ENCODE peak calls at places on chromosomes 12 and 14, in five cellular contexts. F is GM12878, P is HepG2, Y is K562, G is H1. Z is an unnamed sample. For H3K4me1, the result is how much of the 10 kb centered on the place peaks cover.

GRCh38 chr12:47249719-47250506 is 170.2 kb upstream of the AMIGO2 start:
- DNase-seq in F (no peak), P (no peak), Y (peak), G (no peak), Z (no peak)

GRCh38 chr14:92755495-92755894 is 7.1 kb upstream of the LGMN start:
- DNase-seq in F (no peak), P (no peak), Y (peak), G (no peak), Z (no peak)

GRCh38 chr14:23605931-23606585 is 27.5 kb upstream of the JPH4 start:
- DNase-seq in F (peak), P (no peak), Y (no peak), G (no peak), Z (no peak)

GRCh38 chr12:25155031-25155576 is 39.9 kb downstream of the DNAI7 start:
- DNase-seq in F (peak), P (peak), Y (peak), G (no peak), Z (peak)

GRCh38 chr12:52242442-52243263 is 9.6 kb downstream of the KRT7 start:
- DNase-seq in F (no peak), P (no peak), Y (no peak), G (no peak), Z (no peak)

GRCh38 chr12:34218193-34219045 is 196.1 kb downstream of the ALG10 start:
- DNase-seq in F (peak), P (peak), Y (peak), G (peak), Z (peak)

GRCh38 chr14:80304125-80304766 is 92.9 kb upstream of the DIO2 start:
- DNase-seq in F (no peak), P (no peak), Y (no peak), G (no peak), Z (no peak)

GRCh38 chr12:97404549-97404948 is 58.1 kb upstream of the RMST start:
- DNase-seq in F (peak), P (peak), Y (peak), G (peak), Z (peak)

GRCh38 chr14:76323331-76324050 is 52.4 kb upstream of the ESRRB start:
- DNase-seq in F (no peak), P (no peak), Y (no peak), G (no peak), Z (no peak)

GRCh38 chr12:111757361-111758119 is 9.2 kb upstream of the ALDH2 start:
- DNase-seq in F (no peak), P (no peak), Y (peak), G (no peak), Z (no peak)

GRCh38 chr14:35365130-35366047 is 39.2 kb downstream of the NFKBIA start:
- DNase-seq in F (no peak), P (peak), Y (peak), G (no peak), Z (peak)

GRCh38 chr12:124457287-124458219 is 109.9 kb downstream of the NCOR2 start:
- DNase-seq in F (no peak), P (no peak), Y (no peak), G (no peak), Z (no peak)

GRCh38 chr12:85280138-85280983 is at the start of gene ALX1:
- DNase-seq in F (no peak), P (no peak), Y (no peak), G (peak), Z (no peak)

GRCh38 chr12:113184098-113184899 is 979 bp downstream of the DDX54 start:
- DNase-seq in F (no peak), P (no peak), Y (no peak), G (no peak), Z (peak)

GRCh38 chr14:104551851-104552737 is 27.5 kb upstream of the C14orf180 start:
- DNase-seq in F (no peak), P (no peak), Y (no peak), G (no peak), Z (no peak)

GRCh38 chr14:68553326-68553725 is 239.5 kb downstream of the ZFP36L1 start:
- DNase-seq in F (no peak), P (no peak), Y (no peak), G (peak), Z (no peak)

GRCh38 chr12:51318846-51319570 is 5.0 kb downstream of the BIN2 start:
- DNase-seq in F (peak), P (no peak), Y (no peak), G (no peak), Z (no peak)

DNA sequence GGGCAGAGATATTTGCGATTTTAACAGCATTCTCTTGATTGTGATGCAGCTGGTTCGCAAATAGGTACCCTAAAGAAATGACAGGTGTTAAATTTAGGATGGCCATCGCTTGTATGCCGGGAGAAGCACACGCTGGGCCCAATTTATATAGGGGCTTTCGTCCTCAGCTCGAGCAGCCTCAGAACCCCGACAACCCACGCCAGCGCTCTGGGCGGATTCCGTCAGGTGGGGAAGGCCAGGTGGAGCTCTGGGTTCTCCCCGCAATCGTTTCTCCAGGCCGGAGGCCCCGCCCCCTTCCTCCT is 271 bp upstream of the PSEN1 start:
- DNase-seq in F (no peak), P (no peak), Y (no peak), G (no peak), Z (no peak)
- H3K27ac ChIP-seq in F (peak), P (peak), Y (peak), G (no peak), Z (peak)

GRCh38 chr12:130573235-130573634 is 142.9 kb downstream of the RIMBP2 start:
- DNase-seq in F (no peak), P (no peak), Y (no peak), G (no peak), Z (no peak)
- H3K4me1 ChIP-seq in F (under half), P (under half), Y (under half), G (under half), Z (under half)

DNA sequence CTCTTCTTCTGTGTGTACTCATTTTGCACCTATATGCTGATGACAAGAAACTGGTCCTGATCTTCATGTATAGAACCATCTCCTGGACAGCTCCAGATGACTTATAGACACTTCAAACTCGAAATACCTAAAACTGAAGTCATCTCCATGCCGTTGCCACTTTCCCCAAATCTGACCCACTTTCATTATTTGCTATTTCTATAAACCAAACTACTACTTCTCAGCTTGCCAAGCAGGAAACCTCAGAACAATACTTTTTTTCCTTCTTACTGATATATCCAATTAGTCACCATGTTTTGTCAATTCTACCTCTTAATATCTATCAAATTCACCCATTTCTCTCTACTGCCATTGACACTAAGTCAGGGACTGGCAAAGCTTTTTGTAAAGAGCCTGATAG is 14.8 kb downstream of the SGPP1 start:
- DNase-seq in F (no peak), P (no peak), Y (no peak), G (no peak), Z (no peak)
- TF ChIP-seq SRF in F (no peak), P (no peak), Y (no peak), G (no peak), Z (no peak)

GRCh38 chr14:64508215-64508776 is 3.7 kb downstream of the ZBTB1 start:
- DNase-seq in F (peak), P (no peak), Y (no peak), G (no peak), Z (no peak)

GRCh38 chr14:64510127-64510808 is 5.7 kb downstream of the ZBTB1 start:
- DNase-seq in F (no peak), P (no peak), Y (no peak), G (no peak), Z (no peak)

GRCh38 chr14:64513271-64513670 is 8.7 kb downstream of the ZBTB1 start:
- DNase-seq in F (no peak), P (no peak), Y (no peak), G (no peak), Z (no peak)

GRCh38 chr14:64509036-64509435 is 4.5 kb downstream of the ZBTB1 start:
- DNase-seq in F (no peak), P (peak), Y (peak), G (no peak), Z (no peak)

DNA sequence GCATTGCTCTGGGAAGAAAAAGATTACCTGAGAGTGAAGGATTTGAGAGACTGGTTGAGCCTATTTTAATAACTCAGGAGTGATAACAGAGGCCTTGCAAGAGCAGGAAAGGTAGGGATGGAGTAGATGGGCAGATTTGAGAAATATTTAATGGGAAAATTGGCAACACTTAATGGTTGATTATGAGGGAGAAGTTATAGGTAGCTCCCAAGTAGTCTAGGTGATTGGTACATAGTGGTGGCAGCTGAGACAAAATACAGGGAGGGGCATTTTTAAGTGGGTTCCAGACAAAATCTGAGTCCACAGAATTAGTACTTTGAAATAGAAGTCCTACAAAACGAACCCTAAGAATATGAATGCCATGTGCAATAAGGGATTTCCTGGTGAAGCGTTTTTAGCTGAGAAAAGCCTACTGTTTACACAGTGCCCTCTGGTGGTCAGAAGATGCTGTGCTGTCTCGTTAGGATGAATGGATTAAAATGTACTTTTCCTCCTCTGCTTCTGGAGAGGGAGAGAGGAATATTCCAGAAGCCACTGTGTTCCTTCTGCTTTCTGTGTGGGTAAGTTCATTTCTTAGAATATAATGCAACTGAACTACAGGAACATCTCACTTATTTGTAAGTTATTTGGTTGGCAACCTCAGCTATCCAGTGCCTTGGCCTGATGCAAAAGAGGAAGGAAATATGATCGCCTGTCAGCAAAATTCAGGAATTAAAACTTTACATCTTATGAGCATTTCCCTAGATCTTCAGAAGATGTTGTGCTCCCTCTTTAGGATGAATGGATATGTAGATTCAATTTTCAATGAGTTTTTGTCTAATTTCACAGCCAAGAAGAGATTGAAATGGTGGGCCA is 6.5 kb downstream of the ZBTB1 start:
- DNase-seq in F (no peak), P (peak), Y (peak), G (peak), Z (peak)
- H3K27ac ChIP-seq in F (peak), P (no peak), Y (peak), G (no peak), Z (no peak)

GRCh38 chr12:93441617-93442410 is at the start of gene UBE2N:
- DNase-seq in F (peak), P (peak), Y (peak), G (peak), Z (peak)

GRCh38 chr12:93441111-93441616 is 583 bp downstream of the UBE2N start:
- DNase-seq in F (no peak), P (no peak), Y (peak), G (no peak), Z (no peak)

GRCh38 chr12:93440043-93440835 is 1.5 kb downstream of the UBE2N start:
- DNase-seq in F (no peak), P (no peak), Y (no peak), G (no peak), Z (no peak)

GRCh38 chr12:93434305-93434704 is 7.4 kb downstream of the UBE2N start:
- DNase-seq in F (no peak), P (no peak), Y (no peak), G (no peak), Z (no peak)

GRCh38 chr12:93438266-93439050 is 3.3 kb downstream of the UBE2N start:
- DNase-seq in F (no peak), P (no peak), Y (no peak), G (no peak), Z (no peak)
- H3K4me1 ChIP-seq in F (under half), P (half or more), Y (under half), G (under half), Z (under half)

GRCh38 chr14:99232406-99233214 is 39.4 kb downstream of the BCL11B start:
- DNase-seq in F (no peak), P (no peak), Y (no peak), G (no peak), Z (no peak)

GRCh38 chr14:99231850-99232401 is 40.1 kb downstream of the BCL11B start:
- DNase-seq in F (no peak), P (no peak), Y (no peak), G (peak), Z (peak)

GRCh38 chr14:99229654-99230215 is 42.3 kb downstream of the BCL11B start:
- DNase-seq in F (no peak), P (no peak), Y (no peak), G (no peak), Z (no peak)

GRCh38 chr14:99230271-99231141 is 41.5 kb downstream of the BCL11B start:
- DNase-seq in F (no peak), P (no peak), Y (peak), G (no peak), Z (no peak)

DNA sequence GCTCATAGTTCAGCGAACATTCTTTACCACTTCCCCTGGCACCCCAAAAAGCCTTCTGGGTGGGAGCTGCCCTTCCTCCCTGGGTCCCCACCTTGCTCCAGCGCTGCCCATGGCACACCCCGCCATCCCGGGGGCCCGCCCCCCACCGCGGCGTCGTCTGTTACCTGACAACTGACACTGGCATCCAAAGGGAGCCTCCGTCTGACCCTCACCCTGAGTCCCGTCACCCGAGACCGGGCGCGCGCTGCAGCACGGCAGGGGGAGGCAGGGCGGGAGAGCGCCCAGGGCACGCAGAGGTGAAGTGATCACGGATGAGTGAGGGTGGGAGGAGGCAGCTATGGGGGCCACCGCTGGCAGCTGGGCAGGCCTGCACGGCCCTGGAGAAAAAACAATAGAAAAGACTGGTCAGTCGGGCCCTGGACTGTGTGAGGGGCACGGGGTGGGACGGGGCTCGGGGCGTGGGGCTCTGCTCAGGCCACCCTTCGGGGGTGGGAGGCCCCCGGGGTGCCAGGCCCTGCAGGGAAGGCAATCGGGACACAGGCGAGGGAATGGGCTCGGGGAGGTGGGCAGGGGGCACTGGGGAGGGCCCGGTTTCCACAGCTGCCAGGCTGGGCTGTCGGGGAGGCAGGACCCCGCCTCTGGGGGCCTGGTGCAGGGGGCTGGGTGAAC is 40.7 kb downstream of the BCL11B start:
- DNase-seq in F (no peak), P (no peak), Y (no peak), G (no peak), Z (no peak)
- TF ChIP-seq SRF in F (no peak), P (no peak), Y (no peak), G (no peak), Z (no peak)

Z was measured in HCT116.